ENCODE peak calls at places on chromosomes 7 and 10, in four cellular contexts. C, U, J and Q are unnamed samples.

GRCh38 chr10:117373848-117374505 is 1.3 kb downstream of the PDZD8 start:
- DNase-seq in C (peak), J (peak), U (no peak), Q (no peak)

GRCh38 chr10:114023198-114023597 is 20.5 kb upstream of the ADRB1 start:
- DNase-seq in J (no peak), C (no peak), U (no peak), Q (no peak)

GRCh38 chr7:104137971-104138370 is 69.8 kb downstream of the ORC5 start:
- DNase-seq in C (no peak), U (no peak), J (no peak), Q (no peak)

GRCh38 chr10:97131041-97131659 is 54.6 kb downstream of the SLIT1 start:
- DNase-seq in J (no peak), C (no peak), U (no peak), Q (no peak)

GRCh38 chr7:118175751-118176150 is 8.2 kb upstream of the LSM8 start:
- DNase-seq in J (no peak), U (no peak), C (no peak), Q (no peak)

GRCh38 chr10:15370212-15370740 is 813 bp downstream of the FAM171A1 start:
- DNase-seq in J (peak), C (peak), U (no peak), Q (no peak)

GRCh38 chr7:4645241-4645640 is 36.9 kb upstream of the FOXK1 start:
- DNase-seq in C (no peak), U (no peak), J (no peak), Q (no peak)

GRCh38 chr7:51123322-51124021 is 193.1 kb downstream of the COBL start:
- DNase-seq in J (no peak), C (peak), U (no peak), Q (no peak)

GRCh38 chr7:133641436-133641835 is 388.6 kb downstream of the EXOC4 start:
- DNase-seq in C (no peak), U (no peak), J (no peak), Q (no peak)

GRCh38 chr7:6015917-6016652 is 7.0 kb downstream of the AIMP2 start:
- DNase-seq in J (no peak), U (no peak), C (no peak), Q (no peak)

GRCh38 chr10:78336402-78336791 is 302.7 kb downstream of the RPS24 start:
- DNase-seq in C (no peak), J (no peak), U (no peak), Q (no peak)
- TF ChIP-seq PBX3 in C (no peak), J (peak), U (no peak), Q (no peak)

GRCh38 chr10:75664968-75665367 is 233.5 kb downstream of the LRMDA start:
- DNase-seq in U (no peak), J (no peak), C (no peak), Q (no peak)
- TF ChIP-seq PBX3 in U (no peak), J (no peak), C (no peak), Q (no peak)

DNA sequence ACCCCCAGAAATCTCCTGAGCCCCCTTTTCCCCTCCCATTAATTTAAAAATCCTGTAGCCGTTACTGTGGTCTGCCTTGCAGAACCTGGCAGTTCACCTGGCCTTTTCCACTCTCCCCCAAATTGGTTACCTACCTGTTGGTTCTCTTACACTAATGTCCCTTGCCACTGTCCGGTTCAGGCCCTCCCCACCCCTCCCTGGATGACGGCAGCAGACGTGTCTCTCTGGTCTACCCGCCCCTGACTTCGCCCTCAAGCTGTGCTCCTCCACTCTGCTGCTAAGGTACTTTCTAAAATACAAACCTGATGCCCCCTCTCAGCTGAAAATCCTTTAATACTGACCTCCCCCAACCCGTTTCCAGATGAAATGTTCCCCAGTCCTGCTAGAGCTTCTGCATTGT is 15.6 kb upstream of the SH3PXD2A start:
- DNase-seq in U (no peak), C (no peak), J (no peak), Q (no peak)
- TF ChIP-seq PBX3 in U (no peak), C (no peak), J (no peak), Q (no peak)

GRCh38 chr7:33118383-33118782 is 9.2 kb upstream of the RP9 start:
- DNase-seq in U (no peak), J (no peak), C (no peak), Q (no peak)
- TF ChIP-seq PBX3 in U (no peak), J (no peak), C (no peak), Q (no peak)

GRCh38 chr10:1738950-1739349 is 1.6 kb upstream of the ADARB2 start:
- DNase-seq in U (no peak), J (no peak), C (no peak), Q (peak)

GRCh38 chr10:1735562-1735961 is 1.8 kb downstream of the ADARB2 start:
- DNase-seq in U (no peak), C (no peak), J (no peak), Q (no peak)

GRCh38 chr10:1736180-1736971 is 949 bp downstream of the ADARB2 start:
- DNase-seq in U (no peak), C (no peak), J (peak), Q (no peak)

GRCh38 chr10:1736972-1737221 is 428 bp downstream of the ADARB2 start:
- DNase-seq in C (no peak), U (no peak), J (no peak), Q (no peak)

GRCh38 chr10:1737222-1738061 is at the start of gene ADARB2:
- DNase-seq in J (peak), C (no peak), U (no peak), Q (peak)
- TF ChIP-seq PBX3 in J (no peak), C (no peak), U (no peak), Q (no peak)

GRCh38 chr7:105587899-105588690 is 6.8 kb upstream of the EFCAB10 start:
- DNase-seq in J (peak), U (no peak), C (no peak), Q (no peak)

GRCh38 chr7:105585850-105586500 is 4.7 kb upstream of the EFCAB10 start:
- DNase-seq in C (no peak), U (no peak), J (no peak), Q (no peak)

GRCh38 chr7:105591522-105591921 is 10.2 kb upstream of the EFCAB10 start:
- DNase-seq in J (no peak), C (no peak), U (no peak), Q (no peak)

GRCh38 chr7:105590793-105591192 is 9.5 kb upstream of the EFCAB10 start:
- DNase-seq in C (no peak), J (no peak), U (no peak), Q (no peak)

DNA sequence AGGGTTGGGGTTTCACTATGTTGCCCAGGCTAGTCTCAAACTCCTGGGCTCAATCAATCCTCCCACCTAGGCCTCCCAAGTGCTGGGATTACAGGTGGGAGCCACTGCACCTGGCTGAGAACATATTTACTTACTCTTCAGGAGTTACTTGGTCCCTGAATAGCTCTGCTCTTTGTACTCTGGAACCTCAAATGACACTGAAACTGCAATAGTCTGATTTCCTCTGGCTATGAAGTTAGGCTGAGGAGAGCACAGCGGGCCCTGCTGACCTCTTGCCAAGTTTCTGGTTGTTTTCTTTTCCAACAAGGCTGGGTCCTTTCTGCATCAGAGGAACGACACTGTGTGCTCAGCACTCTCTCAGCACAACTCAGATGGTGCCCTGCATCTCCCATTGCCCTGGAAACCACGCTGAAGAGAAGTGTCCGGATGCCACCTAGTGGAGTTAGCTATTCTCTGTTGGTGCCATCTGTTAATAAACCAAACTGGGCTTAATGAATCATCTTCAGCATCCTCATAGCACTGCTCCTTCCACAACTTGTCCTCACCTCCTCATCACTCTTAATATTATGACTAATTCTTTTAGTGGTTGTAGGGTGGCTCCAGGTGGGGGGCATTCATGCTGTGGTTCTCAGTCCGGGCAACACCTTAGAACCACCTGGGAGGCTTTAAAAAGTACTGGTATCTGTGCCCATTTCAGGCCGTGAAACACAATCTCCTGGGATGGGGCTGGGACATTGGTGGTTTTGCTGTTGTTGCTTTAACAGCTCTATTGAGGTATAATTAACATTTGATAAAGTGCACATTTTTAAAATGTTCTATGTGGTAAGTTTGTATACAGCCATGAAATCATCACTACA is 8.2 kb upstream of the EFCAB10 start:
- DNase-seq in C (peak), U (peak), J (peak), Q (peak)
- TF ChIP-seq PBX3 in C (no peak), U (no peak), J (no peak), Q (no peak)

GRCh38 chr7:11297764-11298163 is 324.1 kb downstream of the PHF14 start:
- DNase-seq in U (no peak), J (no peak), C (no peak), Q (no peak)
- TF ChIP-seq PBX3 in U (no peak), J (no peak), C (no peak), Q (no peak)

GRCh38 chr10:102384053-102384452 is 11.5 kb upstream of the NFKB2 start:
- DNase-seq in U (no peak), J (no peak), C (no peak), Q (no peak)
- TF ChIP-seq PBX3 in U (no peak), J (no peak), C (no peak), Q (no peak)